ENCODE peak calls at places on chromosomes 1 and 21, in eight cellular contexts. J is gastrocnemius medialis, N is body of pancreas, A is heart left ventricle, K is ovary, G is esophagus squamous epithelium, O is uterus, C is adrenal gland. V is an unnamed sample.

GRCh38 chr1:53369761-53370160 is 41.9 kb upstream of the LRP8 start:
- DNase-seq in J (no peak), G (no peak), N (no peak), K (no peak), A (peak; percentile 4), O (no peak), C (no peak), V (no peak)

GRCh38 chr1:72013161-72013560 is 269.2 kb downstream of the NEGR1 start:
- DNase-seq in C (no peak), G (no peak), N (no peak), K (no peak), O (no peak), A (no peak), J (no peak), V (no peak)

GRCh38 chr21:44696572-44696971 is 400 bp upstream of the KRTAP10-12 start:
- DNase-seq in N (no peak), K (no peak), J (no peak), G (no peak), O (no peak), C (no peak), A (no peak), V (peak; percentile 34)

GRCh38 chr1:206814716-206815341 is 42.5 kb upstream of the IL10 start:
- DNase-seq in K (no peak), O (no peak), G (no peak), C (peak; percentile 23), J (no peak), N (no peak), A (peak; percentile 25), V (no peak)

GRCh38 chr1:190001187-190001586 is 476.5 kb downstream of the BRINP3 start:
- DNase-seq in J (no peak), G (no peak), A (no peak), C (no peak), N (no peak), O (no peak), K (no peak), V (no peak)

GRCh38 chr1:183318433-183318832 is 99.7 kb downstream of the NMNAT2 start:
- DNase-seq in G (no peak), O (peak; percentile 85), J (peak; percentile 72), A (peak; percentile 80), N (peak; percentile 75), K (peak; percentile 90), C (peak; percentile 77), V (peak; percentile 97)

GRCh38 chr1:109425391-109425790 is 857 bp downstream of the PSMA5 start:
- DNase-seq in K (no peak), C (no peak), J (no peak), N (no peak), A (no peak), G (no peak), O (no peak), V (no peak)

GRCh38 chr1:20278692-20279130 is 12.0 kb upstream of the VWA5B1 start:
- DNase-seq in K (no peak), A (no peak), N (no peak), O (no peak), C (no peak), J (no peak), G (no peak), V (no peak)

GRCh38 chr1:51942281-51942680 is 48.2 kb downstream of the RAB3B start:
- DNase-seq in A (no peak), N (no peak), G (no peak), J (no peak), O (no peak), K (no peak), C (no peak), V (no peak)

GRCh38 chr1:36656271-36656670 is 173.6 kb upstream of the CSF3R start:
- DNase-seq in O (no peak), C (no peak), N (no peak), G (no peak), A (no peak), K (no peak), J (no peak), V (no peak)

GRCh38 chr1:2268285-2269056 is 40.4 kb downstream of the SKI start:
- DNase-seq in C (no peak), J (no peak), K (no peak), G (no peak), O (no peak), A (no peak), N (no peak), V (no peak)

GRCh38 chr1:192104852-192105251 is 53.4 kb upstream of the RGS18 start:
- DNase-seq in G (no peak), J (no peak), O (no peak), N (no peak), C (no peak), K (no peak), A (no peak), V (no peak)

DNA sequence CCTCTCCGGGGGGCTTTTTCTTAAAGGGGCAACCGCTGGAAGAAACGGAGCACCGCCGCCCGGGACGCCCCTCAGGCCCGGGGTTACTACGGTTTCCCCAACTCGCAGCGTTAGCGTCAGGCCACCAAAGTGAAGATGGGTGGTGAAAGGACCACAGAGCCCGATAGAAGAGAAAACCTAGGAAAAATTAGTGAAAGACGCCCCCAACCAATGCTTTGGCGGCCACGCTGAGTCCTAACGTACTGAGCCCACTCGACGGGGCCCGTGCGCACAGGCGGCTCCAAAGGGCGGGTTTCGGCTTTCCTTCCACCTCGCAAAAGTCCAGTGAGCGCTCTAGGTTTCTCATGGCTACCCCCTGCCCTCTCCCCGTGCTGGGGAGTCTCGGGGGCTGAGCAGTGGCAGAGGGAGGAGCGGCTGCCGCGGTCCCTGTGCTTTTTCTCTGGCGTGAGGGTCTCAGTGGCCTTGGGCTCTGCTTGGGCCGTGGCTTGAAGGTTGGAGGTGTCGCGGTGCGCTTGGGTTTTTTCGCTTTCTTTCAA is 12.2 kb upstream of the SPEN start:
- DNase-seq in K (no peak), J (no peak), O (no peak), G (no peak), A (no peak), N (no peak), C (no peak), V (peak; percentile 87)
- TF ChIP-seq POLR2A in K (no peak), J (no peak), O (no peak), G (no peak), A (no peak), N (no peak), C (no peak), V (no peak)

DNA sequence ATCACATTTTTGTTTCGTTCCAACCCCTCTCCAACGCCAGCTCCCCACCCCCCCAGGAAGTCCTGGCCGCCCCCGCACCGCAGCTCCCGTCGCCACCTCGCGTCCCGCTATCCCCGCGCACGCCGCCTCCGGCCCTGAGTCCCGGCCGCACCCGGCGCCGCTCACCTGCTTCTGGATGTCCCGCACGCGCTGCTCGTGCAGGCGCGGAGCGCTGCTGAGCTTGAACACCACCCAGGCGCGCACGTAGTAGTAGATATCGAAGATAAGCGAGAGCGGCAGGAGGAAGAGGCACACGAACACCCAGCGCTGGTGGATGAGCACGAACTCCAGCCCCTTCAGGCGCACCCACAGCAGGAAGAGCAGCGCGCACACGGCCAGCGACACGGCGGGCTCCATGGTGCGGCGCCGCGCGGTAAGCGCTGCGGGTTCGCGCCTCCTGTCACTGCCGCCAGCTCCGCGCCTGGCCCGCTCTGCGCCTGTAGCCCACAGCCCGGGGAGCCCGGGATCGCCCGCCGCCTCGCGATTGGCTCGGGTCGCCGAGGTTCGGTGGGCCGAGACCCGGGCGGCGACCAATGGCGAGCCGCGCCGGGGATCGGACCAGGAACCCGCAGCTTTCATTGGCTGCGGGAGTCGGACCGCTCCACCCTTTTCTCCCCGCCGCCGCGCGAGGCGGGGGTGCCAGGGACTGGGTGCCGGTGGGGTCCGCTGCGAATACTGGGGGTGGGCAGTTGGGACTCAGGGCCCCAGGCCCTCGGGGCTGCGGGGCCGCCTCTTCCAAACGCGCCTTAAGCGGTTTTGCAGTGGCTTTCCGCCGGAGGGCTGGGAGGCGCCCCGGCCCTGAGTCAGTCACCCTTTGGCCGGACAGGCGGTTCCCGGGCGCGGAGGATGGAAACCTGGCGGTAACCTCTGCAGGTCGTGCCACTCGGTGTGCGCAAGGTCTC is at the start of gene DHCR24:
- DNase-seq in A (peak; percentile 88), O (peak; percentile 65), J (peak; percentile 82), K (peak; percentile 80), C (peak; percentile 93), N (peak; percentile 81), G (no peak), V (no peak)
- H3K4me1 ChIP-seq in A (peaks cover 7% of the 10 kb centered on the region), O (no peaks in the 10 kb centered on the region), J (peaks cover 34% of the 10 kb centered on the region), K (peaks cover 11% of the 10 kb centered on the region), C (peaks cover 49% of the 10 kb centered on the region), N (peaks cover 46% of the 10 kb centered on the region), G (peaks cover 71% of the 10 kb centered on the region), V (peaks cover 33% of the 10 kb centered on the region)

GRCh38 chr1:9293512-9294439 is 1.1 kb downstream of the SPSB1 start:
- DNase-seq in N (peak; percentile 42), O (no peak), J (no peak), G (no peak), A (peak; percentile 37), K (peak; percentile 46), C (no peak), V (no peak)
- TF ChIP-seq CTCF in N (no peak), O (no peak), J (no peak), G (no peak), A (no peak), K (no peak), C (no peak), V (no peak)

GRCh38 chr1:27366113-27366410 is 699 bp downstream of the MAP3K6 start:
- DNase-seq in A (peak; percentile 93), K (peak; percentile 81), N (peak; percentile 70), G (no peak), C (peak; percentile 85), J (peak; percentile 74), O (peak; percentile 86), V (no peak)
- TF ChIP-seq POLR2A in A (peak; percentile 57), K (no peak), N (no peak), G (no peak), C (no peak), J (no peak), O (peak; percentile 15), V (no peak)

GRCh38 chr21:26366781-26367180 is 196.2 kb upstream of the APP start:
- DNase-seq in K (no peak), A (no peak), N (no peak), G (no peak), O (no peak), J (no peak), C (no peak), V (no peak)

GRCh38 chr21:26365849-26366248 is 195.3 kb upstream of the APP start:
- DNase-seq in A (no peak), N (no peak), J (no peak), G (no peak), K (no peak), C (no peak), O (no peak), V (no peak)

DNA sequence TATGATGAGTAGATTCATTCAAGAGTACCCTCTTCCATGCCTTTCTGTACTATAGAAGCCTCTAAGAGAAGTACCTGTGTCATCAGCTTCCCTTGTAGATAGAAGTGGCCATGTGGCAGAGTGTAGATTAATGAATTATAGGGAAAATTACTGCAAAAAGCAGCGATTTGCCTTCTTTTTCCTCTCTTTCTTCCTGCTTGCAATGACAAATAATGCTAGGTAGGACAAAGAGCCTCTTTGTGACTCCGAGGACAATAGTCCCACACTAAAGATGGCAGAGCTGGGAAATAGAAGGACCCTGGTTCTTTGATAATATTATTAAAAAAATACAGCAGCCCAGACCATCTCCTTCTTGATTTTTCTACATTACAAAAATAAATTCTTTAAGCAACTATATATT is 198.0 kb upstream of the APP start:
- DNase-seq in C (no peak), O (no peak), N (no peak), K (no peak), J (no peak), G (no peak), A (no peak), V (no peak)
- H3K4me1 ChIP-seq in C (no peaks in the 10 kb centered on the region), O (no peaks in the 10 kb centered on the region), N (no peaks in the 10 kb centered on the region), K (no peaks in the 10 kb centered on the region), J (no peaks in the 10 kb centered on the region), G (no peaks in the 10 kb centered on the region), A (no peaks in the 10 kb centered on the region), V (no peaks in the 10 kb centered on the region)